ENCODE peak calls at places on chromosomes 12 and 14, in eight cellular contexts. A is Ammon's horn; X is stimulated activated CD8-positive, alpha-beta memory T cell treated with anti-CD3 and anti-CD28 coated beads, Interleukin-15, amount 100 ng/mL, for 4 hours; E is memory B cell; D is activated T-cell treated with anti-CD3 and anti-CD28 coated beads for 1 hour; O is stimulated activated naive CD8-positive, alpha-beta T cell treated with anti-CD3 and anti-CD28 coated beads, Interleukin-15, Interleukin-2, amounts not matched to agents 100 U/mL and 50 U/mL, for 24 hours; Q is left cardiac atrium; N is anterior cingulate cortex. K is an unnamed sample.

GRCh38 chr12:106240821-106241220 is 7.0 kb downstream of the CKAP4 start:
- DNase-seq in O (no peak), A (no peak), X (no peak), D (no peak), Q (no peak), E (no peak), N (no peak), K (no peak)

GRCh38 chr12:123478762-123479161 is 20.8 kb downstream of the SNRNP35 start:
- DNase-seq in A (peak), E (no peak), D (no peak), X (no peak), O (no peak), N (peak), Q (peak), K (no peak)

GRCh38 chr12:44876554-44877275 is 600 bp upstream of the NELL2 start:
- DNase-seq in N (no peak), A (peak), E (no peak), X (no peak), O (peak), D (peak), Q (peak), K (no peak)

GRCh38 chr14:73887704-73888459 is 1.2 kb downstream of the ZNF410 start:
- DNase-seq in X (no peak), D (no peak), Q (no peak), O (no peak), N (no peak), E (no peak), A (no peak), K (no peak)

GRCh38 chr14:72522847-72523246 is 371.1 kb downstream of the DPF3 start:
- DNase-seq in N (no peak), A (no peak), O (no peak), E (no peak), Q (no peak), D (no peak), X (no peak), K (no peak)

GRCh38 chr12:57456145-57456700 is 1.1 kb downstream of the INHBE start:
- DNase-seq in N (no peak), O (peak), D (no peak), E (peak), Q (no peak), X (no peak), A (no peak), K (no peak)

GRCh38 chr14:69107407-69108003 is 45.4 kb downstream of the DCAF5 start:
- DNase-seq in X (no peak), Q (no peak), O (peak), D (no peak), N (no peak), A (peak), E (peak), K (no peak)

GRCh38 chr12:102995372-102995771 is 37.9 kb downstream of the ASCL1 start:
- DNase-seq in E (no peak), Q (no peak), D (no peak), O (no peak), X (no peak), A (no peak), N (no peak), K (no peak)

GRCh38 chr12:109735051-109735521 is 21.5 kb downstream of the FAM222A start:
- DNase-seq in A (no peak), N (no peak), O (peak), X (no peak), Q (peak), E (no peak), D (no peak), K (no peak)